ENCODE peak calls at places on chromosomes 4 and X, in eight cellular contexts. One of them, this sample, is unnamed.

GRCh38 chrX:2262679-2263055 is 238.1 kb downstream of the DHRSX start:
- DNase-seq in adrenal gland: no peak
- DNase-seq in K562: no peak
- DNase-seq in H1: no peak
- DNase-seq in tibial nerve: no peak
- DNase-seq in ovary: no peak
- DNase-seq in HepG2: no peak
- DNase-seq in esophagus muscularis mucosa: no peak
- DNase-seq in this sample: no peak

GRCh38 chr4:1523907-1524636 is 117.8 kb upstream of the NKX1-1 start:
- DNase-seq in HepG2: no peak
- DNase-seq in ovary: no peak
- DNase-seq in esophagus muscularis mucosa: no peak
- DNase-seq in tibial nerve: no peak
- DNase-seq in adrenal gland: no peak
- DNase-seq in H1: no peak
- DNase-seq in K562: no peak
- DNase-seq in this sample: no peak

GRCh38 chrX:44092778-44093177 is 119.6 kb upstream of the NDP start:
- DNase-seq in tibial nerve: no peak
- DNase-seq in esophagus muscularis mucosa: no peak
- DNase-seq in adrenal gland: no peak
- DNase-seq in K562: no peak
- DNase-seq in H1: no peak
- DNase-seq in HepG2: peak
- DNase-seq in ovary: no peak
- DNase-seq in this sample: no peak

GRCh38 chr4:184588893-184589292 is 60.4 kb downstream of the CASP3 start:
- DNase-seq in HepG2: no peak
- DNase-seq in adrenal gland: no peak
- DNase-seq in H1: no peak
- DNase-seq in ovary: no peak
- DNase-seq in tibial nerve: no peak
- DNase-seq in esophagus muscularis mucosa: no peak
- DNase-seq in K562: no peak
- DNase-seq in this sample: no peak

GRCh38 chr4:86825511-86825910 is 23.7 kb downstream of the SLC10A6 start:
- DNase-seq in H1: no peak
- DNase-seq in tibial nerve: no peak
- DNase-seq in ovary: no peak
- DNase-seq in HepG2: no peak
- DNase-seq in adrenal gland: no peak
- DNase-seq in esophagus muscularis mucosa: no peak
- DNase-seq in K562: no peak
- DNase-seq in this sample: no peak

GRCh38 chrX:21929209-21929608 is 11.3 kb upstream of the SMS start:
- DNase-seq in adrenal gland: no peak
- DNase-seq in ovary: no peak
- DNase-seq in HepG2: no peak
- DNase-seq in esophagus muscularis mucosa: no peak
- DNase-seq in K562: no peak
- DNase-seq in tibial nerve: no peak
- DNase-seq in H1: no peak
- DNase-seq in this sample: no peak

GRCh38 chrX:57977992-57978391 is 67.7 kb upstream of the ZXDA start:
- DNase-seq in esophagus muscularis mucosa: no peak
- DNase-seq in adrenal gland: no peak
- DNase-seq in K562: no peak
- DNase-seq in HepG2: peak
- DNase-seq in H1: no peak
- DNase-seq in tibial nerve: no peak
- DNase-seq in ovary: no peak
- DNase-seq in this sample: no peak

GRCh38 chr4:154911097-154911496 is 130.0 kb downstream of the RBM46 start:
- DNase-seq in K562: no peak
- DNase-seq in tibial nerve: no peak
- DNase-seq in H1: no peak
- DNase-seq in esophagus muscularis mucosa: no peak
- DNase-seq in ovary: no peak
- DNase-seq in adrenal gland: no peak
- DNase-seq in HepG2: peak
- DNase-seq in this sample: no peak

GRCh38 chr4:184355111-184355604 is 119.2 kb downstream of the IRF2 start:
- DNase-seq in HepG2: peak
- DNase-seq in tibial nerve: peak
- DNase-seq in esophagus muscularis mucosa: no peak
- DNase-seq in ovary: no peak
- DNase-seq in H1: no peak
- DNase-seq in K562: peak
- DNase-seq in adrenal gland: peak
- DNase-seq in this sample: no peak

GRCh38 chr4:82776925-82777542 is 21.6 kb downstream of the SCD5 start:
- DNase-seq in tibial nerve: no peak
- DNase-seq in H1: no peak
- DNase-seq in esophagus muscularis mucosa: no peak
- DNase-seq in HepG2: no peak
- DNase-seq in ovary: no peak
- DNase-seq in adrenal gland: no peak
- DNase-seq in K562: no peak
- DNase-seq in this sample: no peak

GRCh38 chr4:124202106-124202505 is 510.4 kb downstream of the ANKRD50 start:
- DNase-seq in adrenal gland: no peak
- DNase-seq in K562: no peak
- DNase-seq in esophagus muscularis mucosa: no peak
- DNase-seq in HepG2: no peak
- DNase-seq in H1: no peak
- DNase-seq in tibial nerve: peak
- DNase-seq in ovary: no peak
- DNase-seq in this sample: no peak

GRCh38 chrX:39895228-39896110 is 202.3 kb downstream of the BCOR start:
- DNase-seq in adrenal gland: peak
- DNase-seq in esophagus muscularis mucosa: no peak
- DNase-seq in tibial nerve: no peak
- DNase-seq in HepG2: no peak
- DNase-seq in ovary: no peak
- DNase-seq in H1: no peak
- DNase-seq in K562: no peak
- DNase-seq in this sample: no peak

GRCh38 chr4:55736605-55737183 is 82.9 kb upstream of the EXOC1L start:
- DNase-seq in H1: no peak
- DNase-seq in esophagus muscularis mucosa: no peak
- DNase-seq in ovary: no peak
- DNase-seq in HepG2: no peak
- DNase-seq in adrenal gland: no peak
- DNase-seq in tibial nerve: no peak
- DNase-seq in K562: no peak
- DNase-seq in this sample: no peak

GRCh38 chrX:120244735-120245498 is 5.7 kb upstream of the ZBTB33 start:
- DNase-seq in ovary: peak
- DNase-seq in H1: no peak
- DNase-seq in K562: peak
- DNase-seq in esophagus muscularis mucosa: no peak
- DNase-seq in tibial nerve: peak
- DNase-seq in adrenal gland: peak
- DNase-seq in HepG2: peak
- DNase-seq in this sample: no peak

GRCh38 chr4:7649741-7650531 is 215.2 kb upstream of the PSAPL1 start:
- DNase-seq in HepG2: no peak
- DNase-seq in tibial nerve: no peak
- DNase-seq in esophagus muscularis mucosa: peak
- DNase-seq in H1: no peak
- DNase-seq in adrenal gland: no peak
- DNase-seq in K562: no peak
- DNase-seq in ovary: no peak
- DNase-seq in this sample: no peak

GRCh38 chrX:45912316-45912715 is 632.9 kb downstream of the ZNF674 start:
- DNase-seq in esophagus muscularis mucosa: no peak
- DNase-seq in adrenal gland: no peak
- DNase-seq in HepG2: no peak
- DNase-seq in tibial nerve: no peak
- DNase-seq in K562: no peak
- DNase-seq in ovary: no peak
- DNase-seq in H1: no peak
- DNase-seq in this sample: no peak

GRCh38 chrX:107493141-107493540 is 43.7 kb downstream of the FRMPD3 start:
- DNase-seq in adrenal gland: no peak
- DNase-seq in ovary: no peak
- DNase-seq in esophagus muscularis mucosa: no peak
- DNase-seq in K562: no peak
- DNase-seq in H1: no peak
- DNase-seq in HepG2: no peak
- DNase-seq in tibial nerve: no peak
- DNase-seq in this sample: no peak

GRCh38 chr4:140426610-140427103 is 791 bp downstream of the CLGN start:
- DNase-seq in H1: no peak
- DNase-seq in adrenal gland: no peak
- DNase-seq in esophagus muscularis mucosa: no peak
- DNase-seq in HepG2: peak
- DNase-seq in ovary: no peak
- DNase-seq in tibial nerve: no peak
- DNase-seq in K562: peak
- DNase-seq in this sample: no peak

GRCh38 chr4:8252301-8253173 is 17.0 kb upstream of the HTRA3 start:
- DNase-seq in esophagus muscularis mucosa: no peak
- DNase-seq in ovary: no peak
- DNase-seq in K562: peak
- DNase-seq in tibial nerve: no peak
- DNase-seq in adrenal gland: no peak
- DNase-seq in H1: no peak
- DNase-seq in HepG2: no peak
- DNase-seq in this sample: no peak

GRCh38 chrX:38803609-38804480 is 2.6 kb downstream of the MID1IP1 start:
- DNase-seq in HepG2: peak
- DNase-seq in esophagus muscularis mucosa: peak
- DNase-seq in adrenal gland: peak
- DNase-seq in K562: peak
- DNase-seq in H1: peak
- DNase-seq in tibial nerve: peak
- DNase-seq in ovary: peak
- DNase-seq in this sample: no peak

DNA sequence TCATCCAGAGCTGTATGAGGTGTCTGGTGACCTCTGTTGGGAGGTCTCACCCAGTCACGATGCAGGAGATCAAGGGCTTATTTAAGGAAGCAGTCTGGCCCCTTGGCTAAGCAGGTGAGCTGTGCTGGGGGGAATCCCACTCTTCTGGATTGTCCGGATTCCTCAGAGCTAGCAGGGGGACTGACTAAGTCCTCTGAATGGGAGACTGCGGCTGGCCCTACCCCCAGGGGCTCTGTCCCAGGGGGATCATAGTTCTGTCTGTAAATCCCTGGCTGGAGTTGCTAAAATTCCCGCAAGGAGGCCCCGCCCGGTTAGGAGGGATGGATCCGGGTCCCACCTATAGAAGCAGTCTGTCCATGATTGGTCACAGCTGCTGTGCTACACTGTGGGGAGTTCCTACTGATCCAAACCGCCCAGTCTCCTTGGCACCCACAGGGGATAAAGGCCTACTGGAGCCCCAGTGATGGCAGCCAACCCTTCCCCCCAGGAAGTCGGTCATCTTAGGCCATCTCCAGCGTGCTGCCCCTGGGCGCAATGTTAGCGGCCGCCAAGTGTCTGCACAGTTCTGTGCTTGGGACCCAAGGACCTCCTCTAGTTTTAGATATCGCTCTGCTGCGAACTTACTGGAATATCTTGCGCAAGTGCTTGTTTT is 118.2 kb upstream of the KLF8 start:
- DNase-seq in ovary: no peak
- DNase-seq in K562: no peak
- DNase-seq in esophagus muscularis mucosa: no peak
- DNase-seq in HepG2: no peak
- DNase-seq in H1: peak
- DNase-seq in tibial nerve: no peak
- DNase-seq in adrenal gland: no peak
- DNase-seq in this sample: no peak
- H3K4me3 ChIP-seq in ovary: no peak
- H3K4me3 ChIP-seq in K562: no peak
- H3K4me3 ChIP-seq in esophagus muscularis mucosa: no peak
- H3K4me3 ChIP-seq in HepG2: no peak
- H3K4me3 ChIP-seq in H1: no peak
- H3K4me3 ChIP-seq in tibial nerve: no peak
- H3K4me3 ChIP-seq in adrenal gland: no peak
- H3K4me3 ChIP-seq in this sample: no peak

DNA sequence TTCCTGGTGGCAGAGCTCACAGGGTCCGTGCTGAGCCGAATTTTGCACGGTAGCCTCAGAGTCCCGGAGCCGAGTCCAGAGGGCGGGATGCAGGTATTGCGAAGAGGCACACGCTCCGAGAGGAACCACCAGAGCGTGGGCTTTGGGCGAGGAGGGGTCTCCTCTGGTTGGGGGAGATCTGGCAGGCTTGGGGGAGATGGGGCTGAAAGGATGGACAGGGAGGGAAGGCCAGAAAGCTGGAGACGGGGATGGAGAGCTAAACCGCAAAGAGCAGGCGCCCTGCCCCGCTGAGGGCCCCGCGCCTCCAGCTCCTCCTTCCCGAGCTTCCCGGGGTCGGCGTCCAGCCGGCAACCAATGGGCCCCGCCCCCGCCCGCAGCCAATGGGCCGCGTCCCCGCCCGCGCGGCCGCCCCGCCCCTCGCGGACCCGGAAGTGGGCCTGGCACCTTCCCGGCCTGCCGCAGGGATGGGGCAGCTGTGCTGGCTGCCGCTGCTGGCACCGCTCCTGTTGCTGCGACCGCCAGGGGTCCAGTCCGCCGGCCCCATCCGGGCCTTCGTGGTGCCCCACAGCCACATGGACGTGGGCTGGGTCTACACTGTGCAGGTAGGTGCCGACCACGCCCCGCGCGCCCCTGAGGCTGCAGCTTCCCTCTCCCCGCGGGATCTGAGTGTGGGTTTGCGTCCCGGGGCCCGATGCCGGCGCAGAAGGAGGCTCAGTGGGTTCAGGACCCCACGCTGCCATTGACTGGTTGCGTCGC is at the start of gene MAN2B2:
- DNase-seq in adrenal gland: peak
- DNase-seq in ovary: peak
- DNase-seq in K562: peak
- DNase-seq in tibial nerve: peak
- DNase-seq in H1: peak
- DNase-seq in esophagus muscularis mucosa: peak
- DNase-seq in HepG2: peak
- DNase-seq in this sample: no peak
- TF ChIP-seq POLR2A in adrenal gland: peak
- TF ChIP-seq POLR2A in ovary: peak
- TF ChIP-seq POLR2A in K562: peak
- TF ChIP-seq POLR2A in tibial nerve: peak
- TF ChIP-seq POLR2A in H1: no peak
- TF ChIP-seq POLR2A in esophagus muscularis mucosa: peak
- TF ChIP-seq POLR2A in HepG2: peak
- TF ChIP-seq POLR2A in this sample: no peak

GRCh38 chrX:63566856-63567255 is 215.7 kb upstream of the SPIN4 start:
- DNase-seq in H1: no peak
- DNase-seq in tibial nerve: no peak
- DNase-seq in ovary: no peak
- DNase-seq in K562: no peak
- DNase-seq in adrenal gland: no peak
- DNase-seq in HepG2: no peak
- DNase-seq in esophagus muscularis mucosa: no peak
- DNase-seq in this sample: no peak
- H3K4me3 ChIP-seq in H1: no peak
- H3K4me3 ChIP-seq in tibial nerve: no peak
- H3K4me3 ChIP-seq in ovary: no peak
- H3K4me3 ChIP-seq in K562: no peak
- H3K4me3 ChIP-seq in adrenal gland: no peak
- H3K4me3 ChIP-seq in HepG2: no peak
- H3K4me3 ChIP-seq in esophagus muscularis mucosa: no peak
- H3K4me3 ChIP-seq in this sample: no peak

GRCh38 chr4:106062452-106062875 is 167.2 kb downstream of the NPNT start:
- DNase-seq in H1: no peak
- DNase-seq in K562: no peak
- DNase-seq in adrenal gland: no peak
- DNase-seq in ovary: no peak
- DNase-seq in esophagus muscularis mucosa: no peak
- DNase-seq in tibial nerve: no peak
- DNase-seq in HepG2: peak
- DNase-seq in this sample: no peak
- TF ChIP-seq POLR2A in H1: no peak
- TF ChIP-seq POLR2A in K562: no peak
- TF ChIP-seq POLR2A in adrenal gland: no peak
- TF ChIP-seq POLR2A in ovary: no peak
- TF ChIP-seq POLR2A in esophagus muscularis mucosa: no peak
- TF ChIP-seq POLR2A in tibial nerve: no peak
- TF ChIP-seq POLR2A in HepG2: no peak
- TF ChIP-seq POLR2A in this sample: no peak